ENCODE peak calls at places on chromosomes 1 and 21, in five cellular contexts. S is hippocampal formation, F is posterior cingulate gyrus, N is left lung, E is uterus. H is an unnamed sample.

GRCh38 chr1:81681570-81681969 is 119.2 kb upstream of the ADGRL2 start:
- DNase-seq in S (no peak), F (no peak), N (no peak), E (no peak), H (no peak)

GRCh38 chr1:114208659-114209215 is 55.1 kb upstream of the SYT6 start:
- DNase-seq in S (no peak), F (no peak), N (no peak), E (no peak), H (peak)

GRCh38 chr1:163928649-163929048 is 606.9 kb downstream of the NUF2 start:
- DNase-seq in S (no peak), F (no peak), N (no peak), E (no peak), H (no peak)

GRCh38 chr1:53275566-53275965 is 37.2 kb upstream of the MAGOH start:
- DNase-seq in S (no peak), F (no peak), N (no peak), E (no peak), H (no peak)

GRCh38 chr1:64514197-64514765 is 44.4 kb downstream of the CACHD1 start:
- DNase-seq in S (no peak), F (no peak), N (no peak), E (no peak), H (no peak)

GRCh38 chr1:154784924-154785531 is 85.1 kb downstream of the KCNN3 start:
- DNase-seq in S (no peak), F (no peak), N (no peak), E (no peak), H (no peak)

GRCh38 chr1:54401799-54402198 is 4.4 kb downstream of the SSBP3 start:
- DNase-seq in S (no peak), F (no peak), N (no peak), E (no peak), H (no peak)

GRCh38 chr1:245235156-245235555 is 80.4 kb downstream of the KIF26B start:
- DNase-seq in S (no peak), F (no peak), N (peak), E (no peak), H (no peak)

GRCh38 chr1:220278991-220279390 is 6.7 kb upstream of the RAB3GAP2 start:
- DNase-seq in S (no peak), F (no peak), N (no peak), E (no peak), H (no peak)

GRCh38 chr1:156153362-156153761 is at the start of gene SEMA4A:
- DNase-seq in S (no peak), F (peak), N (no peak), E (no peak), H (no peak)

GRCh38 chr1:72122099-72122893 is 160.0 kb downstream of the NEGR1 start:
- DNase-seq in S (no peak), F (no peak), N (no peak), E (no peak), H (no peak)

GRCh38 chr1:8602471-8603219 is 214.8 kb downstream of the RERE start:
- DNase-seq in S (no peak), F (no peak), N (no peak), E (no peak), H (no peak)

GRCh38 chr1:235947989-235948388 is 81.3 kb upstream of the LYST start:
- DNase-seq in S (no peak), F (no peak), N (no peak), E (no peak), H (peak)

GRCh38 chr1:151458936-151459330 is 361 bp downstream of the POGZ start:
- DNase-seq in S (no peak), F (peak), N (peak), E (peak), H (peak)

GRCh38 chr1:151803164-151803563 is 2.1 kb downstream of the LINGO4 start:
- DNase-seq in S (no peak), F (no peak), N (no peak), E (no peak), H (no peak)

GRCh38 chr1:219938706-219939105 is 10.3 kb upstream of the SLC30A10 start:
- DNase-seq in S (no peak), F (no peak), N (no peak), E (no peak), H (no peak)

GRCh38 chr1:39229504-39229903 is 25.0 kb downstream of the MACF1 start:
- DNase-seq in S (no peak), F (no peak), N (no peak), E (no peak), H (peak)

GRCh38 chr1:9892563-9893528 is 17.2 kb downstream of the CTNNBIP1 start:
- DNase-seq in S (no peak), F (peak), N (no peak), E (no peak), H (peak)

GRCh38 chr1:155261401-155261887 is 716 bp downstream of the SCAMP3 start:
- DNase-seq in S (no peak), F (no peak), N (no peak), E (no peak), H (peak)

GRCh38 chr1:7454895-7455784 is 316.0 kb upstream of the VAMP3 start:
- DNase-seq in S (no peak), F (peak), N (no peak), E (no peak), H (no peak)

GRCh38 chr1:223712856-223713494 is 636 bp downstream of the CAPN2 start:
- DNase-seq in S (no peak), F (peak), N (no peak), E (peak), H (peak)

GRCh38 chr21:33894736-33895288 is 20.8 kb downstream of the ATP5PO start:
- DNase-seq in S (peak), F (peak), N (peak), E (peak), H (peak)

GRCh38 chr1:59979551-59980070 is 53.0 kb upstream of the CYP2J2 start:
- DNase-seq in S (no peak), F (no peak), N (no peak), E (peak), H (no peak)

GRCh38 chr1:39105841-39106765 is 80.0 kb downstream of the NDUFS5 start:
- DNase-seq in S (peak), F (peak), N (peak), E (peak), H (peak)

GRCh38 chr1:38044224-38045215 is 2.1 kb downstream of the POU3F1 start:
- DNase-seq in S (no peak), F (no peak), N (no peak), E (no peak), H (no peak)

GRCh38 chr21:29613021-29613420 is 314.3 kb downstream of the BACH1 start:
- DNase-seq in S (no peak), F (no peak), N (no peak), E (no peak), H (no peak)

GRCh38 chr1:119047040-119047438 is 58.9 kb upstream of the TBX15 start:
- DNase-seq in S (no peak), F (no peak), N (no peak), E (no peak), H (no peak)

GRCh38 chr1:225449774-225450173 is 21.9 kb upstream of the LBR start:
- DNase-seq in S (no peak), F (no peak), N (peak), E (no peak), H (no peak)

GRCh38 chr1:235735630-235736029 is 86.0 kb upstream of the GNG4 start:
- DNase-seq in S (no peak), F (no peak), N (no peak), E (no peak), H (no peak)

GRCh38 chr1:230878584-230878975 is 10.3 kb upstream of the C1orf198 start:
- DNase-seq in S (no peak), F (no peak), N (no peak), E (peak), H (no peak)

GRCh38 chr21:29748391-29749167 is 191.2 kb downstream of the GRIK1 start:
- DNase-seq in S (no peak), F (no peak), N (no peak), E (no peak), H (no peak)

GRCh38 chr1:151311589-151312331 is 15.5 kb downstream of the PI4KB start:
- DNase-seq in S (no peak), F (no peak), N (peak), E (peak), H (peak)

H was measured in NB4.